ENCODE peak calls at places on chromosomes 3 and 15, in ten cellular contexts. W is GM23248; M is cardiac muscle cell; O is germinal center; Q is pancreas; N is stimulated activated CD8-positive, alpha-beta memory T cell treated with anti-CD3 and anti-CD28 coated beads, Interleukin-12 subunit alpha, Interleukin-12 subunit beta, amount 100 ng/mL, for 1 hour; U is posterior vena cava; J is memory B cell; I is EL; D is frontal cortex. V is an unnamed sample.
A peak's percentile ranks its signal among the peaks of the same experiment; 100 is the strongest.

GRCh38 chr15:76973362-76973743 is 21.6 kb upstream of the PSTPIP1 start:
- DNase-seq in W (peak; percentile 56), M (peak; percentile 51), O (peak; percentile 35), Q (no peak), N (peak; percentile 54), U (no peak), J (peak; percentile 32), I (peak; percentile 43), D (no peak), V (peak; percentile 40)

GRCh38 chr3:197302696-197303341 is 4.4 kb upstream of the DLG1 start:
- DNase-seq in W (peak; percentile 84), M (no peak), O (no peak), Q (no peak), N (no peak), U (no peak), J (no peak), I (peak; percentile 58), D (no peak), V (no peak)

GRCh38 chr3:101042996-101043686 is 49.9 kb upstream of the ABI3BP start:
- DNase-seq in W (peak; percentile 85), M (no peak), O (no peak), Q (no peak), N (no peak), U (no peak), J (no peak), I (peak; percentile 63), D (no peak), V (no peak)

GRCh38 chr3:182959474-182960350 is 20.6 kb downstream of the DCUN1D1 start:
- DNase-seq in W (no peak), M (peak; percentile 32), O (no peak), Q (no peak), N (no peak), U (no peak), J (no peak), I (no peak), D (no peak), V (no peak)

GRCh38 chr3:4504340-4505261 is 11.5 kb downstream of the ITPR1 start:
- DNase-seq in W (peak; percentile 7), M (peak; percentile 42), O (no peak), Q (no peak), N (no peak), U (no peak), J (no peak), I (no peak), D (no peak), V (no peak)

GRCh38 chr3:132461544-132461943 is 44.2 kb downstream of the DNAJC13 start:
- DNase-seq in W (no peak), M (no peak), O (no peak), Q (no peak), N (no peak), U (no peak), J (no peak), I (no peak), D (no peak), V (no peak)

GRCh38 chr3:12944849-12945248 is 103.5 kb upstream of the RPL32 start:
- DNase-seq in W (no peak), M (no peak), O (no peak), Q (no peak), N (no peak), U (no peak), J (no peak), I (no peak), D (peak; percentile 65), V (peak; percentile 80)

GRCh38 chr15:67755936-67756335 is 69.4 kb upstream of the SKOR1 start:
- DNase-seq in W (no peak), M (no peak), O (no peak), Q (no peak), N (no peak), U (no peak), J (no peak), I (no peak), D (no peak), V (no peak)

GRCh38 chr15:58903232-58903631 is 30.2 kb downstream of the SLTM start:
- DNase-seq in W (peak; percentile 3), M (no peak), O (no peak), Q (no peak), N (no peak), U (no peak), J (no peak), I (no peak), D (no peak), V (no peak)

GRCh38 chr15:56149071-56149470 is 94.6 kb downstream of the RFX7 start:
- DNase-seq in W (peak; percentile 7), M (no peak), O (no peak), Q (no peak), N (no peak), U (no peak), J (no peak), I (peak; percentile 25), D (no peak), V (no peak)

GRCh38 chr3:129992781-129993180 is 18.3 kb downstream of the TRH start:
- DNase-seq in W (peak; percentile 23), M (peak; percentile 45), O (no peak), Q (no peak), N (no peak), U (no peak), J (no peak), I (peak; percentile 18), D (no peak), V (no peak)

GRCh38 chr3:105315157-105315556 is 51.6 kb upstream of the ALCAM start:
- DNase-seq in W (no peak), M (no peak), O (no peak), Q (no peak), N (no peak), U (no peak), J (no peak), I (no peak), D (no peak), V (no peak)

GRCh38 chr3:62605413-62606068 is 232.2 kb upstream of the FEZF2 start:
- DNase-seq in W (no peak), M (no peak), O (no peak), Q (no peak), N (no peak), U (no peak), J (no peak), I (no peak), D (no peak), V (no peak)

GRCh38 chr15:59298255-59298856 is 74.3 kb downstream of the MYO1E start:
- DNase-seq in W (peak; percentile 33), M (no peak), O (peak; percentile 69), Q (no peak), N (no peak), U (no peak), J (peak; percentile 58), I (peak; percentile 32), D (no peak), V (no peak)

GRCh38 chr3:13229291-13229949 is 156.2 kb upstream of the IQSEC1 start:
- DNase-seq in W (peak; percentile 23), M (no peak), O (peak; percentile 23), Q (no peak), N (no peak), U (no peak), J (no peak), I (peak; percentile 11), D (no peak), V (no peak)

V was measured in C1 segment of cervical spinal cord.